ENCODE peak calls at places on chromosomes 12 and 14, in four cellular contexts. D is A549, P is K562, T is HepG2. W is an unnamed sample.

GRCh38 chr14:32073537-32074189 is 3.4 kb upstream of the ARHGAP5 start:
- DNase-seq in D (peak; percentile 87), P (peak; percentile 41), T (peak; percentile 94), W (peak; percentile 20)

GRCh38 chr12:51009038-51009437 is 17.1 kb downstream of the SLC11A2 start:
- DNase-seq in T (no peak), P (no peak), D (no peak), W (no peak)

GRCh38 chr12:52807544-52808470 is 6.1 kb downstream of the KRT4 start:
- DNase-seq in T (no peak), P (no peak), D (no peak), W (no peak)

GRCh38 chr14:100729982-100730381 is 3.3 kb downstream of the DLK1 start:
- DNase-seq in D (no peak), T (no peak), P (no peak), W (no peak)

GRCh38 chr12:56286044-56286830 is 13.9 kb downstream of the CS start:
- DNase-seq in D (no peak), P (no peak), T (no peak), W (no peak)

GRCh38 chr12:108858399-108859074 is 1.2 kb upstream of the SSH1 start:
- DNase-seq in P (no peak), D (no peak), T (no peak), W (no peak)

GRCh38 chr12:88578821-88579518 is 1.3 kb downstream of the KITLG start:
- DNase-seq in P (no peak), T (peak; percentile 37), D (peak; percentile 52), W (peak; percentile 32)

GRCh38 chr12:94186461-94187237 is 38.3 kb downstream of the PLXNC1 start:
- DNase-seq in D (no peak), P (no peak), T (no peak), W (peak; percentile 91)

GRCh38 chr12:64491718-64492117 is 39.8 kb downstream of the TBK1 start:
- DNase-seq in T (no peak), P (no peak), D (no peak), W (no peak)

GRCh38 chr14:33914676-33915516 is 36.0 kb downstream of the EGLN3 start:
- DNase-seq in P (peak; percentile 24), D (peak; percentile 76), T (no peak), W (no peak)

GRCh38 chr12:15962760-15963159 is 51.6 kb downstream of the DERA start:
- DNase-seq in D (no peak), P (no peak), T (no peak), W (no peak)

GRCh38 chr12:106345739-106346138 is 11.8 kb upstream of the POLR3B start:
- DNase-seq in P (no peak), T (peak; percentile 77), D (peak; percentile 87), W (peak; percentile 41)

GRCh38 chr14:72544615-72545387 is 349.1 kb downstream of the DPF3 start:
- DNase-seq in P (no peak), T (no peak), D (no peak), W (peak; percentile 67)

GRCh38 chr14:95525999-95526398 is 8.9 kb upstream of the GLRX5 start:
- DNase-seq in P (no peak), T (no peak), D (no peak), W (no peak)

GRCh38 chr14:75991753-75992152 is 6.2 kb downstream of the IFT43 start:
- DNase-seq in P (no peak), D (no peak), T (no peak), W (no peak)

GRCh38 chr12:111823891-111824290 is 18.1 kb upstream of the MAPKAPK5 start:
- DNase-seq in D (no peak), P (no peak), T (peak; percentile 16), W (no peak)

GRCh38 chr12:115956674-115957073 is 320.8 kb downstream of the MED13L start:
- DNase-seq in T (no peak), P (no peak), D (no peak), W (no peak)

GRCh38 chr12:21478756-21479455 is 22.5 kb downstream of the RECQL start:
- DNase-seq in P (no peak), D (no peak), T (no peak), W (no peak)

GRCh38 chr14:86087377-86087776 is 557.4 kb downstream of the FLRT2 start:
- DNase-seq in D (no peak), P (no peak), T (no peak), W (no peak)

GRCh38 chr12:114355389-114356088 is 50.4 kb downstream of the TBX5 start:
- DNase-seq in D (peak; percentile 58), T (peak; percentile 23), P (no peak), W (peak; percentile 80)

GRCh38 chr14:82180057-82180620 is 646.5 kb upstream of the SEL1L start:
- DNase-seq in P (no peak), T (no peak), D (no peak), W (no peak)

DNA sequence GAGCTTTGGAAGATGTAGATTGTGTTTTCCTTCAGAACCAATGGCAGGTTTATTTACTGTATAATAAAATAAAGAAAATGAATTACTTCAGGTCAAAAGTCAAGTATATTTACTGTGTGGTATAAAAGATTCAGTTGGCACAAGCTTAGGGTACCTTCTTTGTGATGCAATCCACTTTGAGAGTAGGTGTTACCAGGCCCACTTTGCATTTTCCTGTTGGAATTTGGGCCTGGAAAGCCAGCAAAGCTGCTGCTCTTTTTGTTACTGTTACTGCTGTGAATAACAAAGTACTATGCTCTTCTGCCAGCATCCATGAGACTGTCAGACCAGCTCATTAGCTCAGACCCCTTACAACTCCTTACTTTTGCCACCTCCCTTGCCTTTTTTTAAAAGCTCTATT is 649.0 kb upstream of the SEL1L start:
- DNase-seq in D (no peak), P (no peak), T (no peak), W (no peak)
- TF ChIP-seq MAX in D (no peak), P (no peak), T (no peak), W (no peak)

GRCh38 chr12:32151552-32151951 is 44.9 kb downstream of the BICD1 start:
- DNase-seq in T (no peak), P (no peak), D (no peak), W (no peak)
- TF ChIP-seq NR3C1 in T (no peak), P (no peak), D (no peak), W (no peak)

GRCh38 chr12:11780521-11781101 is 131.1 kb downstream of the ETV6 start:
- DNase-seq in P (no peak), D (no peak), T (no peak), W (no peak)
- TF ChIP-seq MAX in P (no peak), D (no peak), T (no peak), W (no peak)

DNA sequence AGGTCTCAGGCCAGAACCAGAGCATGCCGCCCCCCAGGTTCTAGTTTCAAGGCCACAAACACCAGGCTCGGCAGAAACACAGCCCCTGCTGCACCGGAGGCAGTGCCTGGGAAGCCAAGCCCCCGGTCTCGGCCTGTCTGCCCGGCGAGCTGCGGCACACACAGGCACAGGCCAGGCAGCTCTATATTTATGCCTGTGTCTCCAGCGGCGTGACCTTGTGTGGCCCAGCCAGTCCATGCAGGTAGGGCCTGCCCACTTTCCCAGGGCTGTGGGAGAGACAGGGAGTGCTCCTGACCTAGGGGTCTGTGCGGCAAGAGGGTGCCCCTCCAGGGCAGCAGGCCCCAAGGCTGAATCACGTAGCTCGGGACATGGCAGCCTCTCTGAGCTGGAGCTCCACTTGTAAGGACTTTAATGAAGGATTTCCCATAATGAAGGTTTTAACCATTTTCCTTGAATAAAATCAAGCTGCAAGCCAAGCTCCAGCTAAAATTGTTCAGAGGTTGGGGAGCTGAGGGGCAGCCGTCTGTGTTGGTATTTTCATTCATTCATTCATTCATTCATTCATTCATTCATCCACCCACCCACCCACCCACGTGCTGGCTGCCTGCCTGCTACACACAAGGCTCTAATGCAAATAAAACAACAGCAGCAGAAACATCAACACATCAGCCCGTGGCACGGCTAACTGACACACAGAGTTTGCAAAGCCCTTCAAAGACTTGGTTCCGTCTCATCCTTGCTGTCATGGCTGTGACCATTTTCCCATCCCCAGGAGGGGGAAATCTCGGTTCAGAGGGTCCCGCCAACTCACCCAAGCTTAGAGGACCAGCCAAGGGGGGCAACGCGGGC is 92.0 kb downstream of the RFLNA start:
- DNase-seq in D (peak; percentile 66), P (no peak), T (no peak), W (no peak)
- TF ChIP-seq NR3C1 in D (no peak), P (no peak), T (no peak), W (no peak)

GRCh38 chr12:90233168-90234100 is 524.8 kb upstream of the ATP2B1 start:
- DNase-seq in P (no peak), T (no peak), D (no peak), W (no peak)
- TF ChIP-seq MAX in P (no peak), T (no peak), D (no peak), W (no peak)

W was measured in WTC11.